ENCODE peak calls at places on chromosomes 5 and 9, in nine cellular contexts. One of them, this sample, is unnamed.

GRCh38 chr9:32483343-32483742 is 42.7 kb downstream of the RIGI start:
- DNase-seq in left ventricle myocardium inferior: no peak
- DNase-seq in B cell: no peak
- DNase-seq in ACHN: no peak
- DNase-seq in adipocyte: no peak
- DNase-seq in NCI-H446 treated with DMSO at 0.1 percent for 48 hours: no peak
- DNase-seq in bronchial epithelial cell: no peak
- DNase-seq in hypothalamus: no peak
- DNase-seq in NCI-H345: no peak
- DNase-seq in this sample: no peak

GRCh38 chr5:54718647-54719046 is 201.1 kb downstream of the SNX18 start:
- DNase-seq in left ventricle myocardium inferior: peak; percentile 71
- DNase-seq in B cell: no peak
- DNase-seq in ACHN: no peak
- DNase-seq in adipocyte: no peak
- DNase-seq in NCI-H446 treated with DMSO at 0.1 percent for 48 hours: peak; percentile 85
- DNase-seq in bronchial epithelial cell: peak; percentile 20
- DNase-seq in hypothalamus: no peak
- DNase-seq in NCI-H345: no peak
- DNase-seq in this sample: no peak

GRCh38 chr9:123372766-123373446 is 16.9 kb downstream of the CRB2 start:
- DNase-seq in left ventricle myocardium inferior: no peak
- DNase-seq in B cell: no peak
- DNase-seq in ACHN: no peak
- DNase-seq in adipocyte: no peak
- DNase-seq in NCI-H446 treated with DMSO at 0.1 percent for 48 hours: no peak
- DNase-seq in bronchial epithelial cell: no peak
- DNase-seq in hypothalamus: no peak
- DNase-seq in NCI-H345: no peak
- DNase-seq in this sample: no peak

GRCh38 chr5:159972538-159973362 is 36.2 kb upstream of the TTC1 start:
- DNase-seq in left ventricle myocardium inferior: no peak
- DNase-seq in B cell: peak; percentile 10
- DNase-seq in ACHN: no peak
- DNase-seq in adipocyte: no peak
- DNase-seq in NCI-H446 treated with DMSO at 0.1 percent for 48 hours: no peak
- DNase-seq in bronchial epithelial cell: no peak
- DNase-seq in hypothalamus: no peak
- DNase-seq in NCI-H345: no peak
- DNase-seq in this sample: no peak

GRCh38 chr5:62790348-62790747 is 211.7 kb downstream of the LRRC70 start:
- DNase-seq in left ventricle myocardium inferior: no peak
- DNase-seq in B cell: no peak
- DNase-seq in ACHN: no peak
- DNase-seq in adipocyte: peak; percentile 13
- DNase-seq in NCI-H446 treated with DMSO at 0.1 percent for 48 hours: no peak
- DNase-seq in bronchial epithelial cell: peak; percentile 44
- DNase-seq in hypothalamus: no peak
- DNase-seq in NCI-H345: peak; percentile 91
- DNase-seq in this sample: peak; percentile 13

GRCh38 chr5:89457411-89458329 is 574.7 kb upstream of the MEF2C start:
- DNase-seq in left ventricle myocardium inferior: peak; percentile 51
- DNase-seq in B cell: no peak
- DNase-seq in ACHN: peak; percentile 38
- DNase-seq in adipocyte: peak; percentile 83
- DNase-seq in NCI-H446 treated with DMSO at 0.1 percent for 48 hours: peak; percentile 94
- DNase-seq in bronchial epithelial cell: peak; percentile 81
- DNase-seq in hypothalamus: peak; percentile 10
- DNase-seq in NCI-H345: peak; percentile 17
- DNase-seq in this sample: no peak

GRCh38 chr5:154179846-154180710 is 10.5 kb upstream of the GALNT10 start:
- DNase-seq in left ventricle myocardium inferior: no peak
- DNase-seq in B cell: peak; percentile 57
- DNase-seq in ACHN: peak; percentile 61
- DNase-seq in adipocyte: peak; percentile 86
- DNase-seq in NCI-H446 treated with DMSO at 0.1 percent for 48 hours: peak; percentile 36
- DNase-seq in bronchial epithelial cell: peak; percentile 55
- DNase-seq in hypothalamus: peak; percentile 35
- DNase-seq in NCI-H345: peak; percentile 64
- DNase-seq in this sample: peak; percentile 68

GRCh38 chr5:127256886-127257597 is 33.6 kb upstream of the MEGF10 start:
- DNase-seq in left ventricle myocardium inferior: no peak
- DNase-seq in B cell: no peak
- DNase-seq in ACHN: no peak
- DNase-seq in adipocyte: no peak
- DNase-seq in NCI-H446 treated with DMSO at 0.1 percent for 48 hours: no peak
- DNase-seq in bronchial epithelial cell: no peak
- DNase-seq in hypothalamus: no peak
- DNase-seq in NCI-H345: no peak
- DNase-seq in this sample: no peak

GRCh38 chr5:134503937-134504437 is 21.5 kb upstream of the JADE2 start:
- DNase-seq in left ventricle myocardium inferior: no peak
- DNase-seq in B cell: no peak
- DNase-seq in ACHN: no peak
- DNase-seq in adipocyte: peak; percentile 10
- DNase-seq in NCI-H446 treated with DMSO at 0.1 percent for 48 hours: no peak
- DNase-seq in bronchial epithelial cell: peak; percentile 40
- DNase-seq in hypothalamus: no peak
- DNase-seq in NCI-H345: no peak
- DNase-seq in this sample: no peak

GRCh38 chr5:34048143-34048542 is 5.1 kb upstream of the C1QTNF3 start:
- DNase-seq in left ventricle myocardium inferior: no peak
- DNase-seq in B cell: no peak
- DNase-seq in ACHN: no peak
- DNase-seq in adipocyte: no peak
- DNase-seq in NCI-H446 treated with DMSO at 0.1 percent for 48 hours: no peak
- DNase-seq in bronchial epithelial cell: no peak
- DNase-seq in hypothalamus: no peak
- DNase-seq in NCI-H345: no peak
- DNase-seq in this sample: no peak